ENCODE peak calls at places on chromosomes 5 and 9, in six cellular contexts. One of them, this sample, is unnamed.

GRCh38 chr5:129249891-129250290 is 155.3 kb downstream of the ISOC1 start:
- DNase-seq in GM12865: no peak
- DNase-seq in activated naive CD4-positive, alpha-beta T cell treated with anti-CD3 and anti-CD28 coated beads, Interleukin-2, amount 50 U/mL, for 16 hours: no peak
- DNase-seq in body of pancreas: no peak
- DNase-seq in posterior cingulate gyrus: no peak
- DNase-seq in RCC 7860: no peak
- DNase-seq in this sample: no peak

GRCh38 chr9:136494531-136495215 is 11.8 kb upstream of the SEC16A start:
- DNase-seq in GM12865: no peak
- DNase-seq in activated naive CD4-positive, alpha-beta T cell treated with anti-CD3 and anti-CD28 coated beads, Interleukin-2, amount 50 U/mL, for 16 hours: no peak
- DNase-seq in body of pancreas: no peak
- DNase-seq in posterior cingulate gyrus: no peak
- DNase-seq in RCC 7860: no peak
- DNase-seq in this sample: no peak

GRCh38 chr9:113659740-113660139 is 196.2 kb downstream of the RGS3 start:
- DNase-seq in GM12865: no peak
- DNase-seq in activated naive CD4-positive, alpha-beta T cell treated with anti-CD3 and anti-CD28 coated beads, Interleukin-2, amount 50 U/mL, for 16 hours: no peak
- DNase-seq in body of pancreas: no peak
- DNase-seq in posterior cingulate gyrus: no peak
- DNase-seq in RCC 7860: no peak
- DNase-seq in this sample: no peak

GRCh38 chr5:82244854-82245635 is 33.1 kb downstream of the RPS23 start:
- DNase-seq in GM12865: no peak
- DNase-seq in activated naive CD4-positive, alpha-beta T cell treated with anti-CD3 and anti-CD28 coated beads, Interleukin-2, amount 50 U/mL, for 16 hours: no peak
- DNase-seq in body of pancreas: no peak
- DNase-seq in posterior cingulate gyrus: no peak
- DNase-seq in RCC 7860: no peak
- DNase-seq in this sample: no peak

GRCh38 chr5:119393746-119394145 is 37.9 kb downstream of the TNFAIP8 start:
- DNase-seq in GM12865: no peak
- DNase-seq in activated naive CD4-positive, alpha-beta T cell treated with anti-CD3 and anti-CD28 coated beads, Interleukin-2, amount 50 U/mL, for 16 hours: no peak
- DNase-seq in body of pancreas: no peak
- DNase-seq in posterior cingulate gyrus: no peak
- DNase-seq in RCC 7860: peak
- DNase-seq in this sample: no peak

GRCh38 chr9:96813607-96814006 is 35.7 kb upstream of the ZNF510 start:
- DNase-seq in GM12865: no peak
- DNase-seq in activated naive CD4-positive, alpha-beta T cell treated with anti-CD3 and anti-CD28 coated beads, Interleukin-2, amount 50 U/mL, for 16 hours: no peak
- DNase-seq in body of pancreas: no peak
- DNase-seq in posterior cingulate gyrus: no peak
- DNase-seq in RCC 7860: no peak
- DNase-seq in this sample: no peak

GRCh38 chr9:136296434-136297015 is 7.4 kb downstream of the CCDC187 start:
- DNase-seq in GM12865: no peak
- DNase-seq in activated naive CD4-positive, alpha-beta T cell treated with anti-CD3 and anti-CD28 coated beads, Interleukin-2, amount 50 U/mL, for 16 hours: no peak
- DNase-seq in body of pancreas: no peak
- DNase-seq in posterior cingulate gyrus: peak
- DNase-seq in RCC 7860: peak
- DNase-seq in this sample: no peak

GRCh38 chr5:163104496-163104895 is 332.9 kb upstream of the CCNG1 start:
- DNase-seq in GM12865: peak
- DNase-seq in activated naive CD4-positive, alpha-beta T cell treated with anti-CD3 and anti-CD28 coated beads, Interleukin-2, amount 50 U/mL, for 16 hours: no peak
- DNase-seq in body of pancreas: peak
- DNase-seq in posterior cingulate gyrus: no peak
- DNase-seq in RCC 7860: no peak
- DNase-seq in this sample: no peak

GRCh38 chr5:32069396-32069795 is 104.7 kb downstream of the GOLPH3 start:
- DNase-seq in GM12865: no peak
- DNase-seq in activated naive CD4-positive, alpha-beta T cell treated with anti-CD3 and anti-CD28 coated beads, Interleukin-2, amount 50 U/mL, for 16 hours: no peak
- DNase-seq in body of pancreas: no peak
- DNase-seq in posterior cingulate gyrus: no peak
- DNase-seq in RCC 7860: no peak
- DNase-seq in this sample: no peak

GRCh38 chr9:136901516-136902258 is 15.4 kb downstream of the TRAF2 start:
- DNase-seq in GM12865: peak
- DNase-seq in activated naive CD4-positive, alpha-beta T cell treated with anti-CD3 and anti-CD28 coated beads, Interleukin-2, amount 50 U/mL, for 16 hours: peak
- DNase-seq in body of pancreas: peak
- DNase-seq in posterior cingulate gyrus: no peak
- DNase-seq in RCC 7860: peak
- DNase-seq in this sample: peak

GRCh38 chr5:167305591-167306213 is 985.7 kb upstream of the WWC1 start:
- DNase-seq in GM12865: no peak
- DNase-seq in activated naive CD4-positive, alpha-beta T cell treated with anti-CD3 and anti-CD28 coated beads, Interleukin-2, amount 50 U/mL, for 16 hours: no peak
- DNase-seq in body of pancreas: no peak
- DNase-seq in posterior cingulate gyrus: no peak
- DNase-seq in RCC 7860: no peak
- DNase-seq in this sample: no peak

GRCh38 chr5:146039420-146039819 is 66.0 kb downstream of the PLAC8L1 start:
- DNase-seq in GM12865: no peak
- DNase-seq in activated naive CD4-positive, alpha-beta T cell treated with anti-CD3 and anti-CD28 coated beads, Interleukin-2, amount 50 U/mL, for 16 hours: no peak
- DNase-seq in body of pancreas: no peak
- DNase-seq in posterior cingulate gyrus: no peak
- DNase-seq in RCC 7860: no peak
- DNase-seq in this sample: no peak

GRCh38 chr9:2413196-2413840 is 208.3 kb upstream of the VLDLR start:
- DNase-seq in GM12865: no peak
- DNase-seq in activated naive CD4-positive, alpha-beta T cell treated with anti-CD3 and anti-CD28 coated beads, Interleukin-2, amount 50 U/mL, for 16 hours: no peak
- DNase-seq in body of pancreas: peak
- DNase-seq in posterior cingulate gyrus: no peak
- DNase-seq in RCC 7860: no peak
- DNase-seq in this sample: no peak

This sample was measured in GM13977.